ENCODE peak calls at places on chromosomes 2 and 18, in nine cellular contexts. One of them, this sample, is unnamed.

GRCh38 chr2:68980956-68981355 is 6.5 kb downstream of the GKN1 start:
- DNase-seq in tibial nerve: no peak
- DNase-seq in kidney: no peak
- DNase-seq in fibroblast of lung: no peak
- DNase-seq in ovary: no peak
- DNase-seq in choroid plexus epithelial cell: peak; percentile 33
- DNase-seq in mammary epithelial cell: peak; percentile 55
- DNase-seq in RWPE2: no peak
- DNase-seq in lung: no peak
- DNase-seq in this sample: no peak

GRCh38 chr2:47771211-47771610 is 11.7 kb upstream of the MSH6 start:
- DNase-seq in lung: no peak
- DNase-seq in ovary: no peak
- DNase-seq in choroid plexus epithelial cell: peak; percentile 99
- DNase-seq in kidney: no peak
- DNase-seq in RWPE2: peak; percentile 77
- DNase-seq in fibroblast of lung: peak; percentile 98
- DNase-seq in tibial nerve: no peak
- DNase-seq in mammary epithelial cell: peak; percentile 97
- DNase-seq in this sample: no peak

GRCh38 chr2:39494784-39495251 is 57.7 kb upstream of the MAP4K3 start:
- DNase-seq in ovary: no peak
- DNase-seq in lung: no peak
- DNase-seq in fibroblast of lung: peak; percentile 93
- DNase-seq in RWPE2: peak; percentile 56
- DNase-seq in kidney: no peak
- DNase-seq in mammary epithelial cell: peak; percentile 88
- DNase-seq in choroid plexus epithelial cell: peak; percentile 98
- DNase-seq in tibial nerve: no peak
- DNase-seq in this sample: peak; percentile 77

GRCh38 chr18:10927980-10928605 is 221.3 kb downstream of the PIEZO2 start:
- DNase-seq in lung: no peak
- DNase-seq in kidney: no peak
- DNase-seq in tibial nerve: no peak
- DNase-seq in fibroblast of lung: peak; percentile 36
- DNase-seq in ovary: no peak
- DNase-seq in RWPE2: no peak
- DNase-seq in choroid plexus epithelial cell: peak; percentile 43
- DNase-seq in mammary epithelial cell: no peak
- DNase-seq in this sample: peak; percentile 48

GRCh38 chr2:208356846-208357574 is 49.6 kb upstream of the PTH2R start:
- DNase-seq in mammary epithelial cell: no peak
- DNase-seq in fibroblast of lung: peak; percentile 6
- DNase-seq in lung: no peak
- DNase-seq in kidney: no peak
- DNase-seq in RWPE2: no peak
- DNase-seq in choroid plexus epithelial cell: peak; percentile 13
- DNase-seq in ovary: no peak
- DNase-seq in tibial nerve: no peak
- DNase-seq in this sample: no peak

GRCh38 chr2:8364668-8365067 is 317.2 kb upstream of the ID2 start:
- DNase-seq in lung: no peak
- DNase-seq in kidney: no peak
- DNase-seq in mammary epithelial cell: no peak
- DNase-seq in ovary: no peak
- DNase-seq in RWPE2: no peak
- DNase-seq in choroid plexus epithelial cell: no peak
- DNase-seq in tibial nerve: no peak
- DNase-seq in fibroblast of lung: no peak
- DNase-seq in this sample: no peak

GRCh38 chr2:218959761-218960195 is 312 bp downstream of the CDK5R2 start:
- DNase-seq in choroid plexus epithelial cell: no peak
- DNase-seq in fibroblast of lung: no peak
- DNase-seq in tibial nerve: no peak
- DNase-seq in ovary: no peak
- DNase-seq in mammary epithelial cell: no peak
- DNase-seq in lung: no peak
- DNase-seq in kidney: peak; percentile 60
- DNase-seq in RWPE2: no peak
- DNase-seq in this sample: no peak

GRCh38 chr18:34956663-34957062 is 84.5 kb upstream of the MAPRE2 start:
- DNase-seq in tibial nerve: no peak
- DNase-seq in kidney: no peak
- DNase-seq in RWPE2: no peak
- DNase-seq in ovary: no peak
- DNase-seq in mammary epithelial cell: no peak
- DNase-seq in fibroblast of lung: peak; percentile 51
- DNase-seq in choroid plexus epithelial cell: peak; percentile 53
- DNase-seq in lung: no peak
- DNase-seq in this sample: no peak

GRCh38 chr2:86066007-86066578 is 39.6 kb downstream of the POLR1A start:
- DNase-seq in kidney: no peak
- DNase-seq in fibroblast of lung: no peak
- DNase-seq in lung: no peak
- DNase-seq in ovary: no peak
- DNase-seq in choroid plexus epithelial cell: no peak
- DNase-seq in RWPE2: no peak
- DNase-seq in tibial nerve: no peak
- DNase-seq in mammary epithelial cell: no peak
- DNase-seq in this sample: no peak

GRCh38 chr18:48943333-48943732 is 7.4 kb downstream of the SMAD7 start:
- DNase-seq in lung: no peak
- DNase-seq in tibial nerve: no peak
- DNase-seq in fibroblast of lung: no peak
- DNase-seq in mammary epithelial cell: no peak
- DNase-seq in ovary: no peak
- DNase-seq in choroid plexus epithelial cell: no peak
- DNase-seq in RWPE2: no peak
- DNase-seq in kidney: no peak
- DNase-seq in this sample: no peak

GRCh38 chr2:8607591-8607990 is 74.3 kb upstream of the ID2 start:
- DNase-seq in RWPE2: no peak
- DNase-seq in tibial nerve: no peak
- DNase-seq in lung: no peak
- DNase-seq in mammary epithelial cell: no peak
- DNase-seq in fibroblast of lung: no peak
- DNase-seq in kidney: no peak
- DNase-seq in choroid plexus epithelial cell: peak; percentile 66
- DNase-seq in ovary: no peak
- DNase-seq in this sample: no peak

GRCh38 chr2:150997066-150997465 is 264.6 kb downstream of the RBM43 start:
- DNase-seq in ovary: no peak
- DNase-seq in RWPE2: no peak
- DNase-seq in mammary epithelial cell: no peak
- DNase-seq in fibroblast of lung: no peak
- DNase-seq in kidney: no peak
- DNase-seq in lung: no peak
- DNase-seq in choroid plexus epithelial cell: no peak
- DNase-seq in tibial nerve: no peak
- DNase-seq in this sample: no peak

GRCh38 chr2:110716959-110717645 is 15.3 kb upstream of the ACOXL start:
- DNase-seq in tibial nerve: no peak
- DNase-seq in choroid plexus epithelial cell: peak; percentile 4
- DNase-seq in ovary: no peak
- DNase-seq in kidney: no peak
- DNase-seq in fibroblast of lung: peak; percentile 33
- DNase-seq in mammary epithelial cell: no peak
- DNase-seq in lung: no peak
- DNase-seq in RWPE2: no peak
- DNase-seq in this sample: no peak

GRCh38 chr2:38113999-38114708 is 38.2 kb upstream of the CYP1B1 start:
- DNase-seq in RWPE2: no peak
- DNase-seq in mammary epithelial cell: no peak
- DNase-seq in fibroblast of lung: peak; percentile 84
- DNase-seq in kidney: no peak
- DNase-seq in ovary: no peak
- DNase-seq in lung: no peak
- DNase-seq in choroid plexus epithelial cell: peak; percentile 89
- DNase-seq in tibial nerve: no peak
- DNase-seq in this sample: no peak

GRCh38 chr2:236162804-236163482 is 5.2 kb downstream of the GBX2 start:
- DNase-seq in ovary: no peak
- DNase-seq in kidney: no peak
- DNase-seq in lung: no peak
- DNase-seq in mammary epithelial cell: no peak
- DNase-seq in choroid plexus epithelial cell: no peak
- DNase-seq in RWPE2: no peak
- DNase-seq in tibial nerve: no peak
- DNase-seq in fibroblast of lung: no peak
- DNase-seq in this sample: no peak

GRCh38 chr2:188629890-188630483 is 338.3 kb downstream of the GULP1 start:
- DNase-seq in mammary epithelial cell: no peak
- DNase-seq in lung: no peak
- DNase-seq in kidney: no peak
- DNase-seq in tibial nerve: no peak
- DNase-seq in choroid plexus epithelial cell: peak; percentile 96
- DNase-seq in RWPE2: no peak
- DNase-seq in ovary: no peak
- DNase-seq in fibroblast of lung: peak; percentile 59
- DNase-seq in this sample: no peak

GRCh38 chr2:47664817-47665216 is 118.1 kb upstream of the MSH6 start:
- DNase-seq in tibial nerve: no peak
- DNase-seq in choroid plexus epithelial cell: no peak
- DNase-seq in fibroblast of lung: no peak
- DNase-seq in kidney: no peak
- DNase-seq in mammary epithelial cell: peak; percentile 19
- DNase-seq in lung: no peak
- DNase-seq in RWPE2: no peak
- DNase-seq in ovary: no peak
- DNase-seq in this sample: no peak

GRCh38 chr2:77604953-77605947 is 83.1 kb upstream of the LRRTM4 start:
- DNase-seq in fibroblast of lung: no peak
- DNase-seq in lung: no peak
- DNase-seq in kidney: no peak
- DNase-seq in RWPE2: no peak
- DNase-seq in mammary epithelial cell: no peak
- DNase-seq in tibial nerve: no peak
- DNase-seq in choroid plexus epithelial cell: no peak
- DNase-seq in ovary: no peak
- DNase-seq in this sample: no peak

GRCh38 chr2:185268651-185269050 is 470.0 kb upstream of the FSIP2 start:
- DNase-seq in lung: no peak
- DNase-seq in tibial nerve: no peak
- DNase-seq in RWPE2: no peak
- DNase-seq in kidney: no peak
- DNase-seq in fibroblast of lung: no peak
- DNase-seq in ovary: no peak
- DNase-seq in choroid plexus epithelial cell: no peak
- DNase-seq in mammary epithelial cell: no peak
- DNase-seq in this sample: no peak

GRCh38 chr18:74139888-74140287 is 7.7 kb downstream of the FBXO15 start:
- DNase-seq in ovary: no peak
- DNase-seq in choroid plexus epithelial cell: peak; percentile 76
- DNase-seq in tibial nerve: no peak
- DNase-seq in mammary epithelial cell: peak; percentile 61
- DNase-seq in kidney: no peak
- DNase-seq in fibroblast of lung: peak; percentile 34
- DNase-seq in lung: no peak
- DNase-seq in RWPE2: no peak
- DNase-seq in this sample: no peak

DNA sequence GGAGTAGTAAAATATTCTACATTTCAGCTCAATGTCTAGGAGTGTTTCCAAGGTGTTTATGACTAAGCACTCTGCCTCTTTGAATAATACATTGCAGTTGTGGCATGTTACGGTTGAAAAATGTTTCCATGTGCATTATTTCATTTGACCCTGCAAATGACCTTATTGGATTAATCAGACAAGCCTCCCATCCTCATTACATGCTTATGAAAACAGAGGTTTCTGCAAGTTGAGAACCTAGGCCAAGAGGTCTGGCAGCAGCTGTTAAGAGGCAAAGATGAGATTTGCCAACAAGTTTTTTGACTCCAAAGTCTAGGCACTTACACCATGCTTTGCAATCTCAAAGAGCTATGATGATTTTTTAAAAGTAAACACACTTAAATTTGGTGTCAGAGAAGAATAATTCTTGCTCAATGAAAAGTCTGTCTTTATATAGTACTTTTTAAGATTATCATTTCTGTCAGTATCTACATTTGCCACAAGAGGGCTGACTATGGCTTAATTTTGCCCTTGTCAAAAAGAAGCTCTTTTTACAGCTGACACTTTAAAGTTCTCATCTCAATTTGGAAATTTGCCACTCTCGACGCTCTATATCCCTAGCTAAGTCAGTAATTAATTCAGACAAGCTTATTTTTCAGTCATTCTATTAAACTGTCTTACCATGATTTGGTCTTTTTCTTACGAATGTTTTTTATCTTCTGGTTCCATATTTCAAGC is 260.6 kb downstream of the PAX3 start:
- DNase-seq in lung: no peak
- DNase-seq in ovary: no peak
- DNase-seq in kidney: no peak
- DNase-seq in tibial nerve: no peak
- DNase-seq in fibroblast of lung: peak; percentile 37
- DNase-seq in choroid plexus epithelial cell: peak; percentile 34
- DNase-seq in mammary epithelial cell: no peak
- DNase-seq in RWPE2: no peak
- DNase-seq in this sample: no peak
- TF ChIP-seq CTCF in lung: no peak
- TF ChIP-seq CTCF in ovary: no peak
- TF ChIP-seq CTCF in kidney: peak; percentile 11
- TF ChIP-seq CTCF in tibial nerve: peak; percentile 19
- TF ChIP-seq CTCF in fibroblast of lung: peak; percentile 57
- TF ChIP-seq CTCF in choroid plexus epithelial cell: peak; percentile 48
- TF ChIP-seq CTCF in mammary epithelial cell: peak; percentile 50
- TF ChIP-seq CTCF in RWPE2: peak; percentile 56
- TF ChIP-seq CTCF in this sample: peak; percentile 32

GRCh38 chr2:11864724-11865123 is 118.3 kb downstream of the LPIN1 start:
- DNase-seq in choroid plexus epithelial cell: no peak
- DNase-seq in lung: peak; percentile 14
- DNase-seq in tibial nerve: no peak
- DNase-seq in mammary epithelial cell: no peak
- DNase-seq in ovary: no peak
- DNase-seq in RWPE2: no peak
- DNase-seq in kidney: no peak
- DNase-seq in fibroblast of lung: no peak
- DNase-seq in this sample: no peak
- H3K4me3 ChIP-seq in choroid plexus epithelial cell: no peak overlapping the region
- H3K4me3 ChIP-seq in lung: no peak overlapping the region
- H3K4me3 ChIP-seq in tibial nerve: no peak overlapping the region
- H3K4me3 ChIP-seq in mammary epithelial cell: no peak overlapping the region
- H3K4me3 ChIP-seq in ovary: no peak overlapping the region
- H3K4me3 ChIP-seq in RWPE2: no peak overlapping the region
- H3K4me3 ChIP-seq in kidney: no peak overlapping the region
- H3K4me3 ChIP-seq in fibroblast of lung: no peak overlapping the region
- H3K4me3 ChIP-seq in this sample: no peak overlapping the region

GRCh38 chr2:60302377-60303126 is 250.9 kb downstream of the BCL11A start:
- DNase-seq in tibial nerve: no peak
- DNase-seq in lung: no peak
- DNase-seq in fibroblast of lung: no peak
- DNase-seq in choroid plexus epithelial cell: no peak
- DNase-seq in mammary epithelial cell: no peak
- DNase-seq in kidney: no peak
- DNase-seq in RWPE2: no peak
- DNase-seq in ovary: no peak
- DNase-seq in this sample: no peak
- TF ChIP-seq CTCF in tibial nerve: no peak
- TF ChIP-seq CTCF in lung: no peak
- TF ChIP-seq CTCF in fibroblast of lung: no peak
- TF ChIP-seq CTCF in choroid plexus epithelial cell: no peak
- TF ChIP-seq CTCF in mammary epithelial cell: peak; percentile 31
- TF ChIP-seq CTCF in kidney: no peak
- TF ChIP-seq CTCF in RWPE2: no peak
- TF ChIP-seq CTCF in ovary: no peak
- TF ChIP-seq CTCF in this sample: peak; percentile 16

GRCh38 chr2:180516204-180516603 is 464.2 kb upstream of the UBE2E3 start:
- DNase-seq in RWPE2: no peak
- DNase-seq in fibroblast of lung: no peak
- DNase-seq in ovary: no peak
- DNase-seq in choroid plexus epithelial cell: no peak
- DNase-seq in tibial nerve: no peak
- DNase-seq in mammary epithelial cell: no peak
- DNase-seq in lung: no peak
- DNase-seq in kidney: no peak
- DNase-seq in this sample: no peak
- H3K4me3 ChIP-seq in RWPE2: no peak overlapping the region
- H3K4me3 ChIP-seq in fibroblast of lung: no peak overlapping the region
- H3K4me3 ChIP-seq in ovary: no peak overlapping the region
- H3K4me3 ChIP-seq in choroid plexus epithelial cell: no peak overlapping the region
- H3K4me3 ChIP-seq in tibial nerve: no peak overlapping the region
- H3K4me3 ChIP-seq in mammary epithelial cell: no peak overlapping the region
- H3K4me3 ChIP-seq in lung: no peak overlapping the region
- H3K4me3 ChIP-seq in kidney: no peak overlapping the region
- H3K4me3 ChIP-seq in this sample: no peak overlapping the region

This sample was measured in GM12864.